ENCODE peak calls at places on chromosomes 4 and X, in ten cellular contexts. D, I, C, K, T, W, S, V, F and G are unnamed samples.

GRCh38 chrX:43880439-43880838 is 1.8 kb downstream of the MAOB start:
- DNase-seq in S (no peak), D (no peak), V (no peak), T (no peak), W (no peak), K (no peak), F (no peak), C (no peak), I (no peak), G (no peak)

GRCh38 chr4:53089940-53090729 is 228.0 kb downstream of the RASL11B start:
- DNase-seq in S (no peak), D (no peak), W (no peak), I (no peak), T (peak; percentile 14), K (no peak), C (no peak), V (no peak), F (no peak), G (peak; percentile 3)

GRCh38 chrX:9835585-9836210 is 49.5 kb downstream of the SHROOM2 start:
- DNase-seq in C (no peak), T (no peak), K (no peak), D (no peak), I (no peak), W (no peak), S (no peak), F (no peak), V (no peak), G (no peak)

GRCh38 chr4:98517444-98518021 is 140.9 kb downstream of the TSPAN5 start:
- DNase-seq in F (no peak), D (no peak), V (no peak), T (no peak), K (no peak), S (no peak), W (no peak), C (peak; percentile 37), I (no peak), G (no peak)

GRCh38 chr4:88765729-88766128 is 68.1 kb upstream of the NAP1L5 start:
- DNase-seq in D (no peak), V (no peak), C (peak; percentile 39), K (no peak), W (no peak), S (no peak), T (no peak), I (no peak), F (peak; percentile 82), G (peak; percentile 4)

GRCh38 chrX:73127700-73128241 is 48.5 kb upstream of the PABPC1L2A start:
- DNase-seq in C (no peak), T (no peak), K (peak; percentile 19), S (peak; percentile 2), D (no peak), V (no peak), W (peak; percentile 19), I (no peak), F (no peak), G (no peak)

GRCh38 chr4:67158669-67159068 is 386.6 kb downstream of the CENPC start:
- DNase-seq in S (no peak), W (no peak), I (no peak), F (no peak), K (no peak), D (no peak), V (no peak), T (no peak), C (no peak), G (no peak)

GRCh38 chr4:15913631-15913970 is 24.9 kb downstream of the FGFBP1 start:
- DNase-seq in K (no peak), S (no peak), I (no peak), F (peak; percentile 94), W (no peak), D (no peak), V (no peak), T (no peak), C (peak; percentile 44), G (peak; percentile 52)

GRCh38 chrX:69253821-69254220 is 88.6 kb upstream of the PJA1 start:
- DNase-seq in K (no peak), W (no peak), V (no peak), T (no peak), C (no peak), F (no peak), D (no peak), I (no peak), S (no peak), G (no peak)

GRCh38 chr4:112425823-112426222 is 90.2 kb downstream of the NEUROG2 start:
- DNase-seq in T (no peak), C (no peak), S (no peak), K (no peak), D (no peak), W (no peak), F (no peak), I (no peak), V (no peak), G (no peak)

GRCh38 chrX:133638285-133638684 is 223.0 kb upstream of the GPC4 start:
- DNase-seq in S (no peak), F (no peak), W (peak; percentile 22), V (no peak), T (no peak), D (no peak), K (no peak), C (peak; percentile 52), I (no peak), G (no peak)

GRCh38 chr4:114364857-114365256 is 233.8 kb upstream of the UGT8 start:
- DNase-seq in K (no peak), C (peak; percentile 91), S (no peak), D (no peak), T (no peak), W (no peak), F (peak; percentile 69), V (no peak), I (no peak), G (no peak)

GRCh38 chr4:55008166-55009056 is 117.0 kb downstream of the KDR start:
- DNase-seq in S (no peak), D (peak; percentile 16), C (no peak), W (no peak), V (no peak), T (no peak), I (no peak), F (peak; percentile 97), K (peak; percentile 45), G (peak; percentile 18)

GRCh38 chr4:41095973-41096372 is 118.4 kb downstream of the APBB2 start:
- DNase-seq in T (no peak), W (no peak), F (peak; percentile 11), V (no peak), C (no peak), D (no peak), K (no peak), I (no peak), S (no peak), G (no peak)

GRCh38 chrX:19814240-19814639 is 73.2 kb downstream of the SH3KBP1 start:
- DNase-seq in C (no peak), D (peak; percentile 23), F (no peak), V (no peak), W (no peak), S (no peak), I (no peak), T (no peak), K (no peak), G (no peak)

GRCh38 chr4:137998666-137999429 is 243.3 kb downstream of the SLC7A11 start:
- DNase-seq in V (no peak), W (no peak), S (no peak), F (no peak), I (no peak), D (no peak), C (peak; percentile 44), T (no peak), K (no peak), G (no peak)

GRCh38 chrX:49079489-49080428 is at the start of gene WDR45:
- DNase-seq in T (peak; percentile 49), D (peak; percentile 53), C (peak; percentile 65), V (peak; percentile 58), I (peak; percentile 69), F (peak; percentile 78), W (peak; percentile 73), K (peak; percentile 67), S (peak; percentile 70), G (peak; percentile 75)

GRCh38 chrX:130110379-130111219 is at the start of gene ELF4:
- DNase-seq in V (no peak), T (no peak), D (peak; percentile 43), C (no peak), K (peak; percentile 67), W (peak; percentile 54), F (peak; percentile 61), S (peak; percentile 49), I (peak; percentile 36), G (peak; percentile 68)

GRCh38 chrX:152895724-152896420 is 2.0 kb upstream of the ZNF185 start:
- DNase-seq in W (no peak), S (no peak), T (no peak), I (no peak), F (peak; percentile 25), D (no peak), K (no peak), C (peak; percentile 49), V (no peak), G (no peak)

GRCh38 chr4:186808635-186809018 is 85.0 kb upstream of the FAT1 start:
- DNase-seq in F (no peak), I (no peak), C (no peak), S (no peak), V (no peak), T (no peak), W (no peak), K (no peak), D (no peak), G (no peak)

GRCh38 chrX:155028192-155028591 is 1.5 kb downstream of the FUNDC2 start:
- DNase-seq in D (no peak), W (no peak), I (no peak), T (no peak), S (no peak), C (no peak), K (no peak), F (no peak), V (no peak), G (no peak)

GRCh38 chr4:99301376-99302164 is 10.8 kb upstream of the ADH1A start:
- DNase-seq in W (no peak), S (no peak), V (no peak), T (no peak), F (no peak), D (no peak), I (no peak), C (no peak), K (no peak), G (no peak)

GRCh38 chrX:91331476-91331875 is 103.2 kb upstream of the PABPC5 start:
- DNase-seq in T (no peak), K (no peak), D (no peak), C (no peak), I (no peak), W (no peak), S (no peak), F (no peak), V (no peak), G (no peak)

GRCh38 chr4:176758731-176759130 is 34.0 kb downstream of the VEGFC start:
- DNase-seq in I (no peak), W (no peak), V (no peak), K (no peak), C (no peak), S (no peak), F (no peak), D (no peak), T (no peak), G (no peak)

GRCh38 chr4:7962609-7963508 is 23.2 kb upstream of the AFAP1 start:
- DNase-seq in W (no peak), K (no peak), V (no peak), I (no peak), C (no peak), F (no peak), S (no peak), D (no peak), T (no peak), G (no peak)

GRCh38 chr4:11130195-11130975 is 298.3 kb downstream of the HS3ST1 start:
- DNase-seq in T (peak; percentile 15), W (no peak), F (peak; percentile 4), C (no peak), V (no peak), S (no peak), K (no peak), I (no peak), D (no peak), G (no peak)

GRCh38 chr4:148170408-148171385 is 271.5 kb downstream of the NR3C2 start:
- DNase-seq in D (no peak), W (no peak), S (no peak), T (no peak), C (no peak), I (no peak), V (no peak), F (no peak), K (no peak), G (no peak)

GRCh38 chr4:170259631-170260153 is 169.9 kb upstream of the AADAT start:
- DNase-seq in D (peak; percentile 95), S (peak; percentile 15), K (peak; percentile 74), F (peak; percentile 61), I (peak; percentile 40), T (peak; percentile 66), C (peak; percentile 62), V (no peak), W (peak; percentile 81), G (peak; percentile 95)